ENCODE peak calls at places on chromosomes 13 and 19, in ten cellular contexts. H is coronary artery, C is SK-N-SH, R is heart left ventricle, N is prostate gland, Z is pancreas, W is psoas muscle, O is cardiac fibroblast, L is uterus, I is endothelial cell of umbilical vein. S is an unnamed sample.

GRCh38 chr13:73891805-73892204 is 242.4 kb downstream of the KLF12 start:
- DNase-seq in C (no peak), L (no peak), W (no peak), R (no peak), N (no peak), Z (no peak), O (no peak), H (no peak), I (no peak), S (no peak)

GRCh38 chr13:72886272-72887062 is 104.5 kb downstream of the PIBF1 start:
- DNase-seq in R (no peak), I (no peak), O (peak), N (no peak), Z (no peak), W (no peak), C (no peak), H (no peak), L (no peak), S (no peak)

GRCh38 chr13:108213946-108214345 is 1.4 kb downstream of the LIG4 start:
- DNase-seq in H (no peak), R (no peak), L (no peak), I (no peak), W (no peak), C (no peak), Z (no peak), O (no peak), N (no peak), S (no peak)

GRCh38 chr19:18996796-18997394 is 36.4 kb downstream of the SUGP2 start:
- DNase-seq in L (no peak), H (no peak), N (no peak), W (no peak), I (no peak), C (no peak), R (no peak), Z (no peak), O (no peak), S (no peak)

GRCh38 chr19:41886761-41887710 is 4.1 kb downstream of the ARHGEF1 start:
- DNase-seq in O (no peak), N (no peak), H (no peak), L (no peak), R (no peak), Z (no peak), I (no peak), W (no peak), C (no peak), S (no peak)

GRCh38 chr13:70732611-70733010 is 624.4 kb upstream of the KLHL1 start:
- DNase-seq in Z (no peak), R (no peak), L (no peak), H (no peak), O (no peak), C (no peak), W (no peak), I (no peak), N (no peak), S (no peak)

GRCh38 chr13:112178769-112179168 is 111.8 kb downstream of the SOX1 start:
- DNase-seq in W (no peak), N (no peak), L (no peak), C (no peak), H (peak), Z (no peak), O (no peak), I (no peak), R (no peak), S (no peak)

GRCh38 chr13:76813874-76814273 is 72.3 kb downstream of the KCTD12 start:
- DNase-seq in I (no peak), C (no peak), Z (no peak), H (no peak), O (no peak), L (no peak), W (no peak), N (no peak), R (no peak), S (no peak)

GRCh38 chr13:36975172-36975571 is 24.0 kb downstream of the ALG5 start:
- DNase-seq in O (no peak), Z (no peak), H (no peak), C (no peak), L (no peak), N (no peak), I (no peak), R (no peak), W (no peak), S (no peak)

GRCh38 chr13:80586356-80586755 is 245.4 kb upstream of the SPRY2 start:
- DNase-seq in L (no peak), W (no peak), H (no peak), C (no peak), I (no peak), R (no peak), Z (no peak), O (peak), N (no peak), S (no peak)

GRCh38 chr19:44313231-44313630 is 8.4 kb upstream of the ZNF235 start:
- DNase-seq in N (no peak), H (no peak), L (no peak), R (no peak), I (no peak), C (no peak), Z (no peak), W (no peak), O (no peak), S (no peak)

GRCh38 chr19:782195-783043 is 14.8 kb upstream of the PTBP1 start:
- DNase-seq in O (peak), R (no peak), W (peak), Z (no peak), C (no peak), L (no peak), I (peak), N (no peak), H (no peak), S (no peak)

GRCh38 chr19:28427256-28428083 is 785.5 kb downstream of the UQCRFS1 start:
- DNase-seq in N (no peak), I (no peak), R (no peak), L (no peak), C (no peak), Z (no peak), H (no peak), O (no peak), W (no peak), S (no peak)

GRCh38 chr19:13208964-13209796 is 59.0 kb downstream of the IER2 start:
- DNase-seq in R (no peak), N (no peak), C (no peak), H (no peak), L (no peak), W (no peak), I (no peak), O (no peak), Z (no peak), S (no peak)

GRCh38 chr13:113044431-113045114 is 61.0 kb upstream of the F7 start:
- DNase-seq in O (no peak), N (no peak), W (no peak), C (no peak), H (no peak), L (no peak), I (no peak), Z (no peak), R (no peak), S (no peak)

GRCh38 chr19:1529430-1529816 is 5.5 kb downstream of the PLK5 start:
- DNase-seq in R (no peak), L (no peak), N (no peak), H (no peak), W (no peak), Z (no peak), O (no peak), I (no peak), C (no peak), S (no peak)

DNA sequence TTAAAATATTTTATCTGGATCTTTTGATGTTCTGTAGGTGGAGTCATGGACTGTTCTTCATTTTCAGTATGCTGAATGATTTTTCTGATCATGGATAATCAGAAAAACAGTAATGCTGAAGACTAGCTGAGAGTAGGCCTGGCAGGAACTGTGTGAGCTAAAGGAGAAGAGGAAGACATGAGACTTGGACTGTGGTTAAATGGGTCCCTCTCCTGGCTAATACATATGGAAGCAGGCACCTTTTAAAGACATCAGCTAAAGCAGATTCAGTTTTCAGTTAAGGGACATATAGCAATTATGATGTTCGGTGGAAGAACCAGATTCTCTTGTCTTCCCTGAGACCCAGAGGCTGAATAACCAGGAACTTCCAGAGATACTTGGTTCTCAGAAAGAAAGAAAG is 169.4 kb downstream of the OLFM4 start:
- DNase-seq in H (no peak), O (no peak), W (no peak), Z (no peak), I (no peak), R (no peak), C (peak), L (no peak), N (no peak), S (no peak)
- TF ChIP-seq CTCF in H (no peak), O (no peak), W (no peak), Z (no peak), I (no peak), R (no peak), C (no peak), L (peak), N (no peak), S (no peak)

GRCh38 chr19:48802623-48803022 is 8.2 kb downstream of the BCAT2 start:
- DNase-seq in O (no peak), L (no peak), R (no peak), W (no peak), Z (no peak), N (no peak), H (no peak), I (no peak), C (no peak), S (no peak)
- TF ChIP-seq CTCF in O (no peak), L (no peak), R (no peak), W (no peak), Z (no peak), N (no peak), H (no peak), I (no peak), C (no peak), S (no peak)

GRCh38 chr13:100542546-100543156 is 45.9 kb downstream of the GGACT start:
- DNase-seq in O (peak), C (no peak), R (no peak), Z (no peak), H (peak), W (no peak), L (no peak), N (no peak), I (peak), S (peak)
- TF ChIP-seq CTCF in O (peak), C (peak), R (no peak), Z (peak), H (no peak), W (peak), L (peak), N (peak), I (peak), S (peak)

GRCh38 chr19:11197291-11198174 is at the start of gene KANK2:
- DNase-seq in L (peak), I (peak), R (peak), H (peak), O (peak), C (peak), Z (peak), N (peak), W (peak), S (peak)
- TF ChIP-seq CTCF in L (no peak), I (no peak), R (no peak), H (no peak), O (no peak), C (no peak), Z (no peak), N (no peak), W (no peak), S (no peak)

GRCh38 chr13:98871727-98872126 is 106.1 kb downstream of the DOCK9 start:
- DNase-seq in Z (no peak), H (no peak), I (no peak), R (no peak), C (no peak), W (no peak), L (no peak), N (no peak), O (no peak), S (no peak)

GRCh38 chr13:98866882-98867281 is 111.0 kb downstream of the DOCK9 start:
- DNase-seq in H (no peak), I (no peak), C (no peak), N (no peak), L (no peak), Z (no peak), O (no peak), R (no peak), W (no peak), S (no peak)

GRCh38 chr13:98868932-98869331 is 108.9 kb downstream of the DOCK9 start:
- DNase-seq in H (no peak), W (no peak), N (no peak), R (no peak), L (no peak), O (no peak), Z (no peak), C (no peak), I (no peak), S (no peak)

GRCh38 chr13:98873377-98874028 is 104.4 kb downstream of the DOCK9 start:
- DNase-seq in I (no peak), C (no peak), W (no peak), R (no peak), L (no peak), O (no peak), Z (no peak), H (no peak), N (no peak), S (no peak)

DNA sequence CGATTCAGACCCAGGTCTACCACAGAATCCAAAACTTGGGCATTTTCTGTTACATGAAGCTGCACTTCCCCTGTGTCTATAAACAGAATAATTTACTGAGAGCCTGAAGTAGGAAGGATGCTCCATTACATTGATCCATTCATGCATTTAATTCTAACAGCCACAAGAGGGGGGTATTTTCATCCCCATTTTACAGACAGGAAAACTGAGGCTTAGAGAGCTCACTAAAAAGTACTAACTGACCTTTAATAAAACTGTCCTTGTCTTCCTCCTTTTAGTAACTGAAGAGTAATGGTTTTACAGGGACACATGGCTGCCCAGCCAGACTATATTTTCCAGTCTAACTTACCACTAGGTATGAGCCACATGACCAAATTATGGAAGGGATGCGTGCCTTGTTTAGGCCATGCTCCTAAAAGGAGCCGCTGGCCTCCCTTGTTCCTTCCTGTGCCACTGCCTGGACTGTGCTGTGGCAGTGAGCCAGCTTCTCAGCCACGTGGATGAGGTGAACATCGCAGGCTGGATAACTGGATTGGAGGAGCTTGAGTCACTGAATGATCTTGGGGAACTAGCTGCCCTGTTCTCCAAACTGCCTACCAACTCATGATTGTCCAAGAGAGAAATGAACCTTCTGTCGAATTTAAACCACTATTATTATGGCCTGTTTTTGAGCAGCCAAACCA is 108.3 kb downstream of the DOCK9 start:
- DNase-seq in O (peak), W (no peak), Z (no peak), L (no peak), N (no peak), I (peak), C (no peak), R (peak), H (no peak), S (no peak)
- TF ChIP-seq CTCF in O (peak), W (no peak), Z (no peak), L (no peak), N (no peak), I (no peak), C (peak), R (no peak), H (no peak), S (no peak)

GRCh38 chr13:91657283-91657682 is 258.9 kb downstream of the GPC5 start:
- DNase-seq in N (no peak), C (no peak), O (no peak), R (no peak), W (no peak), I (no peak), Z (no peak), H (no peak), L (no peak), S (no peak)
- TF ChIP-seq CTCF in N (no peak), C (no peak), O (no peak), R (no peak), W (no peak), I (no peak), Z (no peak), H (no peak), L (no peak), S (no peak)

DNA sequence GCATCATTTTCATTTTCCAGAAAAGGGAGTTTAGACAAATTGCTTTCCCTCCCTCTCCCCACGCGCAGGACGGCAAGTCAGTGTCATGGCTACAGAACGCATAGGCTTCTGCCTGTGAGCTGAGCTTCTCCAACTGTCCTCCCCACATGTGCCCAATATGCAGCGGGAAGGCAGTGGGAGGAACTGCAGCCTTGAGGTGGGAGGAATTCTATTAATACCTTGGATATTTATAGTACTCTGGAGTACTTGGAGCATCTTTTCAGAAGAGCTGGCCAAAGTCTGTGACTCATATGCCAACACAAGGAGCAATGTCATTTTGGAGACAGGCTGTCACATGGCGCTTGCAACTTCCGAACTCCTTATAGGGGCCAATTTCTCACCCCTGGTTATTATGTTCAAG is 245.1 kb upstream of the SERP2 start:
- DNase-seq in R (peak), O (no peak), L (peak), N (no peak), Z (no peak), W (peak), C (no peak), I (no peak), H (no peak), S (no peak)
- TF ChIP-seq CTCF in R (no peak), O (no peak), L (no peak), N (no peak), Z (no peak), W (peak), C (no peak), I (no peak), H (no peak), S (no peak)

GRCh38 chr13:109427695-109428094 is 358.7 kb downstream of the IRS2 start:
- DNase-seq in C (no peak), Z (no peak), H (no peak), W (no peak), O (no peak), R (no peak), L (no peak), N (no peak), I (no peak), S (no peak)
- TF ChIP-seq CTCF in C (no peak), Z (no peak), H (no peak), W (no peak), O (no peak), R (no peak), L (no peak), N (no peak), I (no peak), S (no peak)